ENCODE peak calls at places on chromosome 1, in eight cellular contexts. One of them, this sample, is unnamed.

GRCh38 chr1:183272390-183272801 is 86.3 kb downstream of the LAMC2 start:
- DNase-seq in NCI-H526: no peak
- DNase-seq in memory B cell: no peak
- DNase-seq in SK-N-DZ: no peak
- DNase-seq in GM12891: no peak
- DNase-seq in activated T-cell treated with anti-CD3 and anti-CD28 coated beads, Interleukin-2, amount 50 U/mL, for 4 hours: no peak
- DNase-seq in foreskin fibroblast: peak
- DNase-seq in CD4-positive, alpha-beta memory T cell: no peak
- DNase-seq in this sample: no peak

GRCh38 chr1:147549526-147549925 is 8.2 kb downstream of the BCL9 start:
- DNase-seq in NCI-H526: no peak
- DNase-seq in memory B cell: no peak
- DNase-seq in SK-N-DZ: no peak
- DNase-seq in GM12891: no peak
- DNase-seq in activated T-cell treated with anti-CD3 and anti-CD28 coated beads, Interleukin-2, amount 50 U/mL, for 4 hours: peak
- DNase-seq in foreskin fibroblast: no peak
- DNase-seq in CD4-positive, alpha-beta memory T cell: peak
- DNase-seq in this sample: peak

GRCh38 chr1:203082571-203083462 is 3.0 kb downstream of the MYOG start:
- DNase-seq in NCI-H526: no peak
- DNase-seq in memory B cell: no peak
- DNase-seq in SK-N-DZ: no peak
- DNase-seq in GM12891: no peak
- DNase-seq in activated T-cell treated with anti-CD3 and anti-CD28 coated beads, Interleukin-2, amount 50 U/mL, for 4 hours: no peak
- DNase-seq in foreskin fibroblast: no peak
- DNase-seq in CD4-positive, alpha-beta memory T cell: no peak
- DNase-seq in this sample: no peak

GRCh38 chr1:246324711-246325110 is 182.4 kb downstream of the SMYD3 start:
- DNase-seq in NCI-H526: no peak
- DNase-seq in memory B cell: no peak
- DNase-seq in SK-N-DZ: no peak
- DNase-seq in GM12891: no peak
- DNase-seq in activated T-cell treated with anti-CD3 and anti-CD28 coated beads, Interleukin-2, amount 50 U/mL, for 4 hours: no peak
- DNase-seq in foreskin fibroblast: peak
- DNase-seq in CD4-positive, alpha-beta memory T cell: no peak
- DNase-seq in this sample: no peak

GRCh38 chr1:32798679-32799416 is 18.3 kb downstream of the YARS1 start:
- DNase-seq in NCI-H526: no peak
- DNase-seq in memory B cell: no peak
- DNase-seq in SK-N-DZ: no peak
- DNase-seq in GM12891: no peak
- DNase-seq in activated T-cell treated with anti-CD3 and anti-CD28 coated beads, Interleukin-2, amount 50 U/mL, for 4 hours: no peak
- DNase-seq in foreskin fibroblast: peak
- DNase-seq in CD4-positive, alpha-beta memory T cell: peak
- DNase-seq in this sample: no peak

GRCh38 chr1:39576016-39576657 is 453 bp downstream of the PABPC4 start:
- DNase-seq in NCI-H526: peak
- DNase-seq in memory B cell: peak
- DNase-seq in SK-N-DZ: no peak
- DNase-seq in GM12891: peak
- DNase-seq in activated T-cell treated with anti-CD3 and anti-CD28 coated beads, Interleukin-2, amount 50 U/mL, for 4 hours: peak
- DNase-seq in foreskin fibroblast: peak
- DNase-seq in CD4-positive, alpha-beta memory T cell: peak
- DNase-seq in this sample: peak

GRCh38 chr1:21570528-21570875 is 61.3 kb downstream of the ALPL start:
- DNase-seq in NCI-H526: no peak
- DNase-seq in memory B cell: no peak
- DNase-seq in SK-N-DZ: no peak
- DNase-seq in GM12891: no peak
- DNase-seq in activated T-cell treated with anti-CD3 and anti-CD28 coated beads, Interleukin-2, amount 50 U/mL, for 4 hours: no peak
- DNase-seq in foreskin fibroblast: no peak
- DNase-seq in CD4-positive, alpha-beta memory T cell: no peak
- DNase-seq in this sample: no peak

GRCh38 chr1:230632273-230632873 is 9.9 kb upstream of the COG2 start:
- DNase-seq in NCI-H526: peak
- DNase-seq in memory B cell: peak
- DNase-seq in SK-N-DZ: peak
- DNase-seq in GM12891: peak
- DNase-seq in activated T-cell treated with anti-CD3 and anti-CD28 coated beads, Interleukin-2, amount 50 U/mL, for 4 hours: no peak
- DNase-seq in foreskin fibroblast: peak
- DNase-seq in CD4-positive, alpha-beta memory T cell: no peak
- DNase-seq in this sample: no peak

GRCh38 chr1:213419369-213420030 is 368.5 kb downstream of the RPS6KC1 start:
- DNase-seq in NCI-H526: no peak
- DNase-seq in memory B cell: no peak
- DNase-seq in SK-N-DZ: no peak
- DNase-seq in GM12891: no peak
- DNase-seq in activated T-cell treated with anti-CD3 and anti-CD28 coated beads, Interleukin-2, amount 50 U/mL, for 4 hours: no peak
- DNase-seq in foreskin fibroblast: no peak
- DNase-seq in CD4-positive, alpha-beta memory T cell: no peak
- DNase-seq in this sample: no peak

GRCh38 chr1:55768345-55768952 is 553.3 kb upstream of the USP24 start:
- DNase-seq in NCI-H526: no peak
- DNase-seq in memory B cell: no peak
- DNase-seq in SK-N-DZ: no peak
- DNase-seq in GM12891: no peak
- DNase-seq in activated T-cell treated with anti-CD3 and anti-CD28 coated beads, Interleukin-2, amount 50 U/mL, for 4 hours: no peak
- DNase-seq in foreskin fibroblast: no peak
- DNase-seq in CD4-positive, alpha-beta memory T cell: no peak
- DNase-seq in this sample: no peak

GRCh38 chr1:22296701-22297591 is 154.0 kb upstream of the WNT4 start:
- DNase-seq in NCI-H526: no peak
- DNase-seq in memory B cell: no peak
- DNase-seq in SK-N-DZ: no peak
- DNase-seq in GM12891: no peak
- DNase-seq in activated T-cell treated with anti-CD3 and anti-CD28 coated beads, Interleukin-2, amount 50 U/mL, for 4 hours: no peak
- DNase-seq in foreskin fibroblast: peak
- DNase-seq in CD4-positive, alpha-beta memory T cell: no peak
- DNase-seq in this sample: no peak

GRCh38 chr1:107153033-107153432 is 12.2 kb downstream of the NTNG1 start:
- DNase-seq in NCI-H526: peak
- DNase-seq in memory B cell: no peak
- DNase-seq in SK-N-DZ: peak
- DNase-seq in GM12891: no peak
- DNase-seq in activated T-cell treated with anti-CD3 and anti-CD28 coated beads, Interleukin-2, amount 50 U/mL, for 4 hours: no peak
- DNase-seq in foreskin fibroblast: no peak
- DNase-seq in CD4-positive, alpha-beta memory T cell: no peak
- DNase-seq in this sample: no peak